ENCODE peak calls at places on chromosome 21, in seven cellular contexts. O is transverse colon, J is colonic mucosa, M is cardiac fibroblast, Z is dorsolateral prefrontal cortex, W is fibroblast of lung, Y is neural crest cell. L is an unnamed sample.

GRCh38 chr21:26842976-26843911 is 2.0 kb downstream of the ADAMTS1 start:
- DNase-seq in O (peak; percentile 87), J (peak; percentile 91), M (peak; percentile 98), Z (peak; percentile 83), W (peak; percentile 94), Y (peak; percentile 68), L (peak; percentile 88)

GRCh38 chr21:45378258-45378966 is 26.6 kb upstream of the COL18A1 start:
- DNase-seq in O (no peak), J (no peak), M (no peak), Z (no peak), W (peak; percentile 63), Y (no peak), L (peak; percentile 16)

GRCh38 chr21:26572668-26573381 is at the start of gene CYYR1:
- DNase-seq in O (no peak), J (no peak), M (no peak), Z (no peak), W (peak; percentile 29), Y (peak; percentile 60), L (peak; percentile 58)

GRCh38 chr21:39911286-39911685 is 44.0 kb downstream of the PCP4 start:
- DNase-seq in O (no peak), J (no peak), M (no peak), Z (no peak), W (no peak), Y (no peak), L (no peak)

GRCh38 chr21:19832551-19832950 is 1165.7 kb upstream of the NCAM2 start:
- DNase-seq in O (no peak), J (no peak), M (no peak), Z (no peak), W (no peak), Y (no peak), L (no peak)

GRCh38 chr21:33988237-33988835 is 72.7 kb upstream of the ATP5PO start:
- DNase-seq in O (no peak), J (no peak), M (no peak), Z (no peak), W (no peak), Y (no peak), L (no peak)

GRCh38 chr21:39348355-39349210 is at the start of gene HMGN1:
- DNase-seq in O (peak; percentile 88), J (peak; percentile 89), M (peak; percentile 93), Z (peak; percentile 62), W (peak; percentile 84), Y (peak; percentile 78), L (peak; percentile 90)

GRCh38 chr21:27633631-27634030 is 666.7 kb upstream of the ADAMTS5 start:
- DNase-seq in O (no peak), J (no peak), M (peak; percentile 26), Z (no peak), W (peak; percentile 11), Y (no peak), L (no peak)

GRCh38 chr21:25313891-25314646 is 293.2 kb downstream of the MRPL39 start:
- DNase-seq in O (no peak), J (no peak), M (peak; percentile 51), Z (no peak), W (peak; percentile 42), Y (no peak), L (no peak)

GRCh38 chr21:30444204-30444603 is 4.1 kb downstream of the KRTAP15-1 start:
- DNase-seq in O (no peak), J (no peak), M (no peak), Z (no peak), W (no peak), Y (no peak), L (no peak)
- TF ChIP-seq CTCF in O (no peak), J (no peak), M (no peak), Z (no peak), W (no peak), Y (no peak), L (no peak)

GRCh38 chr21:42724226-42724920 is 71.0 kb downstream of the PDE9A start:
- DNase-seq in O (peak; percentile 84), J (peak; percentile 78), M (peak; percentile 96), Z (no peak), W (peak; percentile 95), Y (no peak), L (no peak)

GRCh38 chr21:42721341-42721824 is 68.0 kb downstream of the PDE9A start:
- DNase-seq in O (peak; percentile 72), J (peak; percentile 69), M (peak; percentile 53), Z (no peak), W (no peak), Y (no peak), L (no peak)

GRCh38 chr21:42725416-42725930 is 72.1 kb downstream of the PDE9A start:
- DNase-seq in O (no peak), J (no peak), M (no peak), Z (no peak), W (peak; percentile 15), Y (no peak), L (no peak)

GRCh38 chr21:42722808-42723470 is 69.5 kb downstream of the PDE9A start:
- DNase-seq in O (no peak), J (peak; percentile 54), M (no peak), Z (no peak), W (no peak), Y (no peak), L (no peak)

DNA sequence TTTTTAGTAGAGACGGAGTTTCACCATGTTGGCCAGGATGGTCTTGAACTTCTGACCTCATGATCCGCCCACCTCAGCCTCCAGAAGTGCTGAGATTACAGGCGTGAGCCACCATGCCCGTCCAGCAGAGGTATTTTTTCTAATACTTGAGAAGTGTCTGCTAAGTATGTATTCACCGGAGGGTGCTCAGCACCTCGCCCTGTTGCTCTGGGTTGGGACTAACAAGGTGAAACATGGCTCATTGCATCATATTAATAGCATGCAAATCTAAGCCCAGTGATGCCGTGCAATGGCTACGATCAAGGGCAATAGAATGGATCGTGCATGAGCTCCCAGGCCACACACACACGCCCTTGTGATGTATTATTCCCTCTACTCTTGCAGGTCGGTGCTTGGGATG is 68.7 kb downstream of the PDE9A start:
- DNase-seq in O (no peak), J (no peak), M (no peak), Z (no peak), W (no peak), Y (no peak), L (no peak)
- TF ChIP-seq CTCF in O (no peak), J (no peak), M (no peak), Z (no peak), W (no peak), Y (no peak), L (no peak)

GRCh38 chr21:42047821-42048613 is 23.1 kb upstream of the UMODL1 start:
- DNase-seq in O (no peak), J (no peak), M (peak; percentile 74), Z (no peak), W (peak; percentile 100), Y (no peak), L (no peak)

GRCh38 chr21:42044871-42045495 is 26.1 kb upstream of the UMODL1 start:
- DNase-seq in O (no peak), J (no peak), M (no peak), Z (no peak), W (no peak), Y (no peak), L (no peak)

GRCh38 chr21:42051788-42052187 is 19.3 kb upstream of the UMODL1 start:
- DNase-seq in O (no peak), J (no peak), M (peak; percentile 8), Z (no peak), W (peak; percentile 56), Y (no peak), L (no peak)

GRCh38 chr21:42048870-42049577 is 22.1 kb upstream of the UMODL1 start:
- DNase-seq in O (no peak), J (no peak), M (no peak), Z (no peak), W (no peak), Y (no peak), L (no peak)

GRCh38 chr21:42049578-42050430 is 21.3 kb upstream of the UMODL1 start:
- DNase-seq in O (no peak), J (no peak), M (no peak), Z (no peak), W (no peak), Y (no peak), L (no peak)
- TF ChIP-seq CTCF in O (no peak), J (no peak), M (no peak), Z (no peak), W (no peak), Y (no peak), L (no peak)

DNA sequence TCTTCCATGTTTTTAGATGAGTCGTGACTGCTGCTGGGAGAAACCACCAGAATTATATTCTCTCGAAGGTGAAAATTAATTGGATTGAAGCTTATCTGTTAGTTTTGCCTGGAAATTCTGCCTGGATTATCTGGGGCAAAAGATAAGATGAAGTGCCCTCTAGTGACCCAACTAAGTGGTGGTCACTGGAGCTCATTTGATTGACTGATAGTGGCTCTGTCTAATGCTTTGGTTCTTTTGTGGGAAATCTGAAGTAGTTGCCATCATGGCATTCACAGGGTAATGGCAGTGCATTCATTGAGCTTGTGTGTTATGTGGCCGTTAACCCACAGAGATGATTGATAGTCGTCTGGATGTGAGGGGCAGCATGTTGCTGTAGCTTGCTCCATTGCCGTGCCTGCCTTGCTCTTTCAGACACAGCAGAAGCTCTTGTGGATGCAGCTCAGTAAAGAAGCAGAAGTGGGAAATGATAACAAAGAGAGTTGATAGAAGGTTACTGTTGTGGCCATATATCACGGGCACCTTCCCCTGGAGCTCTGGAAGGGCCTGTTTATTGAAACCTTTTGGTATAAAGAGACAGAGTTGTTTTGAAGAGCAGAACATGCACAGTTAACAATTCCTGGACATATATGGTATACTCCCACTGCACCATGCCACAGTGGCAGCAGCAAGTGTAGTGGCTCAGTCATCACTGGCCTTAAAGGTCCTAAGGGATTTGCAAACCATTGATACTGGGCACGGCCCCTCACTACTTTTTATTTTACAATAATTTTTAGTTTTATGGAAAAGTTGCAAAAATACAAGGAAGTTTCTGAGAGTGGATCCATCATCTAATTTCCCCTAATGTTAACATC is 42.0 kb downstream of the CXADR start:
- DNase-seq in O (no peak), J (no peak), M (peak; percentile 5), Z (no peak), W (peak; percentile 5), Y (no peak), L (no peak)
- TF ChIP-seq CTCF in O (peak; percentile 15), J (peak; percentile 28), M (peak; percentile 20), Z (peak; percentile 59), W (peak; percentile 23), Y (peak; percentile 32), L (no peak)

GRCh38 chr21:43815107-43815742 is 25.8 kb downstream of the RRP1 start:
- DNase-seq in O (no peak), J (no peak), M (no peak), Z (no peak), W (no peak), Y (no peak), L (no peak)

GRCh38 chr21:43818685-43819084 is 29.3 kb downstream of the RRP1 start:
- DNase-seq in O (no peak), J (no peak), M (no peak), Z (no peak), W (no peak), Y (no peak), L (no peak)

GRCh38 chr21:43815991-43816390 is 26.6 kb downstream of the RRP1 start:
- DNase-seq in O (no peak), J (no peak), M (no peak), Z (no peak), W (no peak), Y (no peak), L (no peak)

GRCh38 chr21:43817157-43818086 is 28.0 kb downstream of the RRP1 start:
- DNase-seq in O (no peak), J (no peak), M (no peak), Z (no peak), W (no peak), Y (no peak), L (no peak)

GRCh38 chr21:43816611-43817071 is 27.3 kb downstream of the RRP1 start:
- DNase-seq in O (no peak), J (no peak), M (no peak), Z (no peak), W (no peak), Y (no peak), L (no peak)
- TF ChIP-seq CTCF in O (no peak), J (no peak), M (no peak), Z (no peak), W (no peak), Y (no peak), L (no peak)

L was measured in mesothelial cell of epicardium.